ENCODE peak calls at places on chromosomes 4 and X, in seven cellular contexts. One of them, this sample, is unnamed.
A peak's percentile ranks its signal among the peaks of the same experiment; 100 is the strongest.

GRCh38 chr4:118968006-118968405 is 79.4 kb downstream of the SYNPO2 start:
- DNase-seq in IMR-90: peak; percentile 87
- DNase-seq in H9: peak; percentile 71
- DNase-seq in mesenchymal stem cell: peak; percentile 95
- DNase-seq in H1: peak; percentile 54
- DNase-seq in neuronal stem cell: no peak
- DNase-seq in trophoblast cell: peak; percentile 11
- DNase-seq in this sample: peak; percentile 89

GRCh38 chr4:105147226-105148151 is 813 bp downstream of the TET2 start:
- DNase-seq in IMR-90: peak; percentile 44
- DNase-seq in H9: peak; percentile 69
- DNase-seq in mesenchymal stem cell: peak; percentile 67
- DNase-seq in H1: no peak
- DNase-seq in neuronal stem cell: peak; percentile 42
- DNase-seq in trophoblast cell: no peak
- DNase-seq in this sample: peak; percentile 64

GRCh38 chr4:15410750-15411149 is 17.1 kb upstream of the C1QTNF7 start:
- DNase-seq in IMR-90: no peak
- DNase-seq in H9: no peak
- DNase-seq in mesenchymal stem cell: peak; percentile 79
- DNase-seq in H1: no peak
- DNase-seq in neuronal stem cell: no peak
- DNase-seq in trophoblast cell: no peak
- DNase-seq in this sample: no peak

GRCh38 chr4:10040049-10040892 is 19.0 kb upstream of the SLC2A9 start:
- DNase-seq in IMR-90: no peak
- DNase-seq in H9: no peak
- DNase-seq in mesenchymal stem cell: no peak
- DNase-seq in H1: no peak
- DNase-seq in neuronal stem cell: no peak
- DNase-seq in trophoblast cell: no peak
- DNase-seq in this sample: no peak

GRCh38 chr4:128757712-128758111 is 51.8 kb upstream of the JADE1 start:
- DNase-seq in IMR-90: peak; percentile 23
- DNase-seq in H9: peak; percentile 52
- DNase-seq in mesenchymal stem cell: peak; percentile 5
- DNase-seq in H1: no peak
- DNase-seq in neuronal stem cell: no peak
- DNase-seq in trophoblast cell: no peak
- DNase-seq in this sample: peak; percentile 26

GRCh38 chrX:75181721-75182120 is 25.6 kb upstream of the ABCB7 start:
- DNase-seq in IMR-90: peak; percentile 50
- DNase-seq in H9: no peak
- DNase-seq in mesenchymal stem cell: no peak
- DNase-seq in H1: no peak
- DNase-seq in neuronal stem cell: no peak
- DNase-seq in trophoblast cell: no peak
- DNase-seq in this sample: no peak

GRCh38 chr4:38132140-38132673 is 172.0 kb downstream of the PTTG2 start:
- DNase-seq in IMR-90: peak; percentile 99
- DNase-seq in H9: no peak
- DNase-seq in mesenchymal stem cell: peak; percentile 100
- DNase-seq in H1: no peak
- DNase-seq in neuronal stem cell: no peak
- DNase-seq in trophoblast cell: peak; percentile 82
- DNase-seq in this sample: peak; percentile 91

GRCh38 chr4:3128058-3128457 is 53.6 kb downstream of the HTT start:
- DNase-seq in IMR-90: no peak
- DNase-seq in H9: no peak
- DNase-seq in mesenchymal stem cell: no peak
- DNase-seq in H1: no peak
- DNase-seq in neuronal stem cell: no peak
- DNase-seq in trophoblast cell: no peak
- DNase-seq in this sample: no peak

GRCh38 chrX:19991350-19991718 is 473 bp upstream of the BCLAF3 start:
- DNase-seq in IMR-90: no peak
- DNase-seq in H9: no peak
- DNase-seq in mesenchymal stem cell: no peak
- DNase-seq in H1: no peak
- DNase-seq in neuronal stem cell: no peak
- DNase-seq in trophoblast cell: no peak
- DNase-seq in this sample: no peak

GRCh38 chr4:103091601-103092223 is 7.9 kb downstream of the BDH2 start:
- DNase-seq in IMR-90: peak; percentile 79
- DNase-seq in H9: no peak
- DNase-seq in mesenchymal stem cell: peak; percentile 74
- DNase-seq in H1: no peak
- DNase-seq in neuronal stem cell: peak; percentile 50
- DNase-seq in trophoblast cell: peak; percentile 30
- DNase-seq in this sample: peak; percentile 80

GRCh38 chrX:131977619-131978018 is 45.5 kb upstream of the STK26 start:
- DNase-seq in IMR-90: no peak
- DNase-seq in H9: no peak
- DNase-seq in mesenchymal stem cell: peak; percentile 71
- DNase-seq in H1: no peak
- DNase-seq in neuronal stem cell: no peak
- DNase-seq in trophoblast cell: no peak
- DNase-seq in this sample: no peak

GRCh38 chr4:96845798-96846197 is 1005.9 kb downstream of the PDHA2 start:
- DNase-seq in IMR-90: no peak
- DNase-seq in H9: no peak
- DNase-seq in mesenchymal stem cell: no peak
- DNase-seq in H1: no peak
- DNase-seq in neuronal stem cell: no peak
- DNase-seq in trophoblast cell: no peak
- DNase-seq in this sample: no peak

GRCh38 chr4:113117346-113117677 is 67.9 kb downstream of the ANK2 start:
- DNase-seq in IMR-90: no peak
- DNase-seq in H9: no peak
- DNase-seq in mesenchymal stem cell: no peak
- DNase-seq in H1: no peak
- DNase-seq in neuronal stem cell: no peak
- DNase-seq in trophoblast cell: no peak
- DNase-seq in this sample: no peak

GRCh38 chr4:113112341-113112978 is 63.0 kb downstream of the ANK2 start:
- DNase-seq in IMR-90: no peak
- DNase-seq in H9: no peak
- DNase-seq in mesenchymal stem cell: peak; percentile 0
- DNase-seq in H1: no peak
- DNase-seq in neuronal stem cell: no peak
- DNase-seq in trophoblast cell: no peak
- DNase-seq in this sample: no peak

GRCh38 chr4:113114884-113115283 is 65.4 kb downstream of the ANK2 start:
- DNase-seq in IMR-90: no peak
- DNase-seq in H9: no peak
- DNase-seq in mesenchymal stem cell: no peak
- DNase-seq in H1: no peak
- DNase-seq in neuronal stem cell: no peak
- DNase-seq in trophoblast cell: no peak
- DNase-seq in this sample: peak; percentile 23

GRCh38 chr4:113113151-113113550 is 63.7 kb downstream of the ANK2 start:
- DNase-seq in IMR-90: no peak
- DNase-seq in H9: no peak
- DNase-seq in mesenchymal stem cell: no peak
- DNase-seq in H1: no peak
- DNase-seq in neuronal stem cell: no peak
- DNase-seq in trophoblast cell: no peak
- DNase-seq in this sample: no peak

DNA sequence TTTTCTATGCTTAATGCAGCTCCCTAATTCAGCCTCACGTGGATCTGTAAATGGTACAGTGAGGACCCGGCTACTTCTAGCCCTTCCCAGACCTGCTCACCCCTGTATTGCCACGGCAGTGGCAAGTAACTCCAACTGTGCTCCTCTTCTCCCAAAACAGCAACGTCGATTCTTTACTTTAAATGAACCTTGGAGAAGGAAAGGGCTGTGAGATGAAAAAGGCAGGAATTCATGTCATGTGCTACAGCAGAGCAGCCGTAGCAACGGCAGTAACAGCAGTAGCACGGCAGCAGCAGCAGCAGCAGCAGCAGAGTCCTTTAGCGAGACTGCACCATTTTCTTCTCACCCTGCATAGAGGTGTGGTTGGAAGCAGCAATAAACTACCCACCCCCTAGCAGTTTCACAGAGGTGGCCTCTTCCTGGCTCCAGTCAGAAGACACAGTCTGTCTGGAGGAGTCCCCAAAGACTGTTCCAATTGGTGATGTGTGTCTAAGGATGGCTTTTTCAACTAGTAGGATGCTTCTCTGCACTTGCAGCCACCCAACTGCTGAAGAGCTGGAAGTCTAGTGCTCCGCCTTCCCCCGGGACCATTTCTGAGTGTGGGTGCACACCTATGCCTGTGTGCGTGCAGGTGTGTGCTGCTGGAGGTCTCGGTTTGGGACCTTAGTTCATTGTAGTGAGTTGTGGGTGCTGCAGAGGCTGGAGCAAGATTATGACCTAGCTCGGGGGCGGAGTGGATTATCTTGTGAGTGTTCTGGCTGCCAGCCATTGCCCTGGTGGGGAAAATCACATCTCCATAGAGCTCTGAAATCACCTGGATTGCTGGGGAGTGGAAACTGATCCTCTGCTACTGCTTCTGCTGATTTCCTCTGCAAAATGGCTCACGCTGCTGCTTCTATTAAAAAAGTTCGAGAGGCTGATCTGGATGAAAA is 67.2 kb downstream of the ANK2 start:
- DNase-seq in IMR-90: no peak
- DNase-seq in H9: peak; percentile 36
- DNase-seq in mesenchymal stem cell: no peak
- DNase-seq in H1: no peak
- DNase-seq in neuronal stem cell: no peak
- DNase-seq in trophoblast cell: no peak
- DNase-seq in this sample: peak; percentile 52
- H2AK5ac ChIP-seq in IMR-90: no peak overlapping the region
- H2AK5ac ChIP-seq in H9: no peak overlapping the region
- H2AK5ac ChIP-seq in mesenchymal stem cell: no peak overlapping the region
- H2AK5ac ChIP-seq in H1: peak overlapping the region; percentile 71
- H2AK5ac ChIP-seq in neuronal stem cell: no peak overlapping the region
- H2AK5ac ChIP-seq in trophoblast cell: no peak overlapping the region
- H2AK5ac ChIP-seq in this sample: no peak overlapping the region

DNA sequence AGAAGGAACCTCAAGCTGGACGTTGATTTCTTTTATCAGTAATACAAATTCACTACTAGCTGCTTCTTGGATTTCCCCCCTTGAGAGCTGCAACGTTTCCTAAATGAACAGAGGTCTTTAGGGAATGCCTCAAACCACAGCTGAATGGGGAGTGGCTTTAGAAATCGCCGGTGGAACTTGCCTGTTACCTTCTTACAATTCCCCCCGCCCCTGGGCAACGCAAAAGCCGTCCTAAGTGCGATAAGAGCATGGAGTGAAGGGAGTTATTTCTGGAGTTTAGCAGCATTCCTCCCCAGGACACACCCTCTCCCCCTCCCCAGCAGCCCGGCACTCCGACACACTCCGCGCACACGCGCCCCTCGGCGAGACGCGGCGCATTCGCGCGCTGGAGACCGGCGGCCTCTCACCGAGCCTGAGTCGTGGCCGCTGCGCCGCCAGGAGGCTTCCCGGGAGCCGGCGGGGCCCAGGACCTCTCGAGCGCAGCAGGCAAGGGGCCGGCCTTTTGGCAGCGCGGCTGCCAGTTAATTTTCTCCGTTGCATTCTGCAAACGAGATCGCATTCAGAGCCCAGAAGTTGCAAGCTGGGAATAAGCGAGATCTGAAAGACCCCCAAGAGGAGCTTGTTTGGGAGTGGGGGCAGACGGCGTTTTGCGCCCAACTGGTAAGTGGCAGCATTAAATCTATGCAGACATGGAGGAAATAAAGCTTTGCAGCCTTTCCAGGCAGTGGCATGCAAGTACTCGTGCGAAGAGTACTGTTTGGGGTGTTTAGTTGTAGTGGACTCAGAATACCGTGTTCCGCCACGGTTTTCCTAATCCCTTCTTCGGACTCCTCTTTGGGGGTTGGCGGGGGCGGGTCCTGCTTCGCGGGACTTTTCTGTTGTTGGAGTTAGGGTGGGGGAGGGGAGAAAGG is 134.6 kb downstream of the PALLD start:
- DNase-seq in IMR-90: peak; percentile 55
- DNase-seq in H9: peak; percentile 73
- DNase-seq in mesenchymal stem cell: peak; percentile 80
- DNase-seq in H1: peak; percentile 36
- DNase-seq in neuronal stem cell: peak; percentile 83
- DNase-seq in trophoblast cell: peak; percentile 79
- DNase-seq in this sample: peak; percentile 88
- H3K4me2 ChIP-seq in IMR-90: peak overlapping the region; percentile 90
- H3K4me2 ChIP-seq in H9: peak overlapping the region; percentile 87
- H3K4me2 ChIP-seq in mesenchymal stem cell: peak overlapping the region; percentile 66
- H3K4me2 ChIP-seq in H1: peak overlapping the region; percentile 78
- H3K4me2 ChIP-seq in neuronal stem cell: peak overlapping the region; percentile 83
- H3K4me2 ChIP-seq in trophoblast cell: peak overlapping the region; percentile 77
- H3K4me2 ChIP-seq in this sample: peak overlapping the region; percentile 88

DNA sequence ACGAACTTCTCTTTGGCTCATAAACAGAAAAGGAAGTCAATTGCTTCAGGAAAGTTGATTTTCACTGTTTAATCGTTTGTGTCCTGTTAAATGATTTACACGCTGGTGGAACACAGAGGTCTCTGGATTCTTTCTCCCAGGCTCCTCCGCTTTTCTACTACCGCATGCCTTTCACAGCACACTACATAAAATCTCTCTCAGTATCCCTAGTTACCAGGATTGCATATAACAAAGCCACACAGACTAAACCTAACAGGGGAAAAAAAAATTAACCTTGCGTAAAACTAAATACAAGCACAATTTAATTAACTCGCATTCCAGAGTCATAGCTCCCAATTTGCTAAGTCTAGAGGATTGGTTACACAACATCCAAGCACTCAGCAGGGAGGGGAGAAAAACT is 133.9 kb downstream of the CORIN start:
- DNase-seq in IMR-90: no peak
- DNase-seq in H9: no peak
- DNase-seq in mesenchymal stem cell: no peak
- DNase-seq in H1: no peak
- DNase-seq in neuronal stem cell: no peak
- DNase-seq in trophoblast cell: no peak
- DNase-seq in this sample: no peak
- H2AK5ac ChIP-seq in IMR-90: no peak overlapping the region
- H2AK5ac ChIP-seq in H9: no peak overlapping the region
- H2AK5ac ChIP-seq in mesenchymal stem cell: no peak overlapping the region
- H2AK5ac ChIP-seq in H1: no peak overlapping the region
- H2AK5ac ChIP-seq in neuronal stem cell: no peak overlapping the region
- H2AK5ac ChIP-seq in trophoblast cell: no peak overlapping the region
- H2AK5ac ChIP-seq in this sample: no peak overlapping the region

GRCh38 chr4:153427363-153428071 is 38.6 kb upstream of the TMEM131L start:
- DNase-seq in IMR-90: peak; percentile 56
- DNase-seq in H9: no peak
- DNase-seq in mesenchymal stem cell: no peak
- DNase-seq in H1: no peak
- DNase-seq in neuronal stem cell: no peak
- DNase-seq in trophoblast cell: no peak
- DNase-seq in this sample: no peak

GRCh38 chr4:153434190-153434589 is 32.0 kb upstream of the TMEM131L start:
- DNase-seq in IMR-90: no peak
- DNase-seq in H9: no peak
- DNase-seq in mesenchymal stem cell: no peak
- DNase-seq in H1: no peak
- DNase-seq in neuronal stem cell: no peak
- DNase-seq in trophoblast cell: no peak
- DNase-seq in this sample: no peak

GRCh38 chr4:153428816-153429592 is 37.2 kb upstream of the TMEM131L start:
- DNase-seq in IMR-90: peak; percentile 18
- DNase-seq in H9: no peak
- DNase-seq in mesenchymal stem cell: no peak
- DNase-seq in H1: no peak
- DNase-seq in neuronal stem cell: no peak
- DNase-seq in trophoblast cell: no peak
- DNase-seq in this sample: no peak

GRCh38 chr4:153433753-153434105 is 32.4 kb upstream of the TMEM131L start:
- DNase-seq in IMR-90: no peak
- DNase-seq in H9: no peak
- DNase-seq in mesenchymal stem cell: no peak
- DNase-seq in H1: no peak
- DNase-seq in neuronal stem cell: no peak
- DNase-seq in trophoblast cell: no peak
- DNase-seq in this sample: peak; percentile 9

GRCh38 chr4:153432971-153433752 is 33.0 kb upstream of the TMEM131L start:
- DNase-seq in IMR-90: peak; percentile 64
- DNase-seq in H9: peak; percentile 72
- DNase-seq in mesenchymal stem cell: peak; percentile 48
- DNase-seq in H1: peak; percentile 19
- DNase-seq in neuronal stem cell: no peak
- DNase-seq in trophoblast cell: peak; percentile 84
- DNase-seq in this sample: peak; percentile 91
- H3K4me2 ChIP-seq in IMR-90: no peak overlapping the region
- H3K4me2 ChIP-seq in H9: no peak overlapping the region
- H3K4me2 ChIP-seq in mesenchymal stem cell: no peak overlapping the region
- H3K4me2 ChIP-seq in H1: no peak overlapping the region
- H3K4me2 ChIP-seq in neuronal stem cell: no peak overlapping the region
- H3K4me2 ChIP-seq in trophoblast cell: no peak overlapping the region
- H3K4me2 ChIP-seq in this sample: no peak overlapping the region